ENCODE peak calls at places on chromosomes 1 and 21, in six cellular contexts. One of them, this sample, is unnamed.

GRCh38 chr1:207346562-207346912 is 25.1 kb downstream of the CD55 start:
- DNase-seq in lung: no peak
- DNase-seq in AG04450: no peak
- DNase-seq in dorsolateral prefrontal cortex: no peak
- DNase-seq in breast epithelium: no peak
- DNase-seq in AG10803: peak
- DNase-seq in this sample: no peak

GRCh38 chr1:231629132-231629531 is 2.5 kb downstream of the DISC1 start:
- DNase-seq in lung: no peak
- DNase-seq in AG04450: no peak
- DNase-seq in dorsolateral prefrontal cortex: no peak
- DNase-seq in breast epithelium: no peak
- DNase-seq in AG10803: no peak
- DNase-seq in this sample: no peak

GRCh38 chr1:14441302-14441741 is 157.2 kb upstream of the KAZN start:
- DNase-seq in lung: peak
- DNase-seq in AG04450: peak
- DNase-seq in dorsolateral prefrontal cortex: no peak
- DNase-seq in breast epithelium: no peak
- DNase-seq in AG10803: peak
- DNase-seq in this sample: no peak

GRCh38 chr1:198278922-198279321 is 122.1 kb downstream of the NEK7 start:
- DNase-seq in lung: no peak
- DNase-seq in AG04450: no peak
- DNase-seq in dorsolateral prefrontal cortex: no peak
- DNase-seq in breast epithelium: no peak
- DNase-seq in AG10803: no peak
- DNase-seq in this sample: no peak

GRCh38 chr1:47682786-47683350 is 245.0 kb downstream of the FOXD2 start:
- DNase-seq in lung: peak
- DNase-seq in AG04450: no peak
- DNase-seq in dorsolateral prefrontal cortex: no peak
- DNase-seq in breast epithelium: no peak
- DNase-seq in AG10803: no peak
- DNase-seq in this sample: no peak

GRCh38 chr1:1112237-1112985 is 3.5 kb downstream of the C1orf159 start:
- DNase-seq in lung: no peak
- DNase-seq in AG04450: no peak
- DNase-seq in dorsolateral prefrontal cortex: no peak
- DNase-seq in breast epithelium: peak
- DNase-seq in AG10803: no peak
- DNase-seq in this sample: no peak

GRCh38 chr1:54384921-54385726 is 21.1 kb downstream of the SSBP3 start:
- DNase-seq in lung: no peak
- DNase-seq in AG04450: peak
- DNase-seq in dorsolateral prefrontal cortex: no peak
- DNase-seq in breast epithelium: no peak
- DNase-seq in AG10803: peak
- DNase-seq in this sample: no peak

GRCh38 chr1:220420700-220421099 is 107.2 kb upstream of the MARK1 start:
- DNase-seq in lung: no peak
- DNase-seq in AG04450: no peak
- DNase-seq in dorsolateral prefrontal cortex: no peak
- DNase-seq in breast epithelium: no peak
- DNase-seq in AG10803: no peak
- DNase-seq in this sample: no peak

GRCh38 chr21:27535188-27535587 is 568.3 kb upstream of the ADAMTS5 start:
- DNase-seq in lung: no peak
- DNase-seq in AG04450: no peak
- DNase-seq in dorsolateral prefrontal cortex: no peak
- DNase-seq in breast epithelium: no peak
- DNase-seq in AG10803: no peak
- DNase-seq in this sample: no peak

GRCh38 chr1:51289676-51290488 is 40.5 kb downstream of the TTC39A start:
- DNase-seq in lung: no peak
- DNase-seq in AG04450: no peak
- DNase-seq in dorsolateral prefrontal cortex: no peak
- DNase-seq in breast epithelium: no peak
- DNase-seq in AG10803: no peak
- DNase-seq in this sample: no peak

GRCh38 chr1:179166663-179167417 is 62.6 kb downstream of the ABL2 start:
- DNase-seq in lung: no peak
- DNase-seq in AG04450: no peak
- DNase-seq in dorsolateral prefrontal cortex: no peak
- DNase-seq in breast epithelium: no peak
- DNase-seq in AG10803: peak
- DNase-seq in this sample: no peak

GRCh38 chr1:232428781-232429530 is 201.0 kb downstream of the SIPA1L2 start:
- DNase-seq in lung: no peak
- DNase-seq in AG04450: peak
- DNase-seq in dorsolateral prefrontal cortex: no peak
- DNase-seq in breast epithelium: no peak
- DNase-seq in AG10803: peak
- DNase-seq in this sample: no peak

GRCh38 chr1:30420519-30421050 is 302.8 kb downstream of the MATN1 start:
- DNase-seq in lung: peak
- DNase-seq in AG04450: no peak
- DNase-seq in dorsolateral prefrontal cortex: no peak
- DNase-seq in breast epithelium: peak
- DNase-seq in AG10803: no peak
- DNase-seq in this sample: no peak

GRCh38 chr21:42609806-42610205 is 43.6 kb upstream of the PDE9A start:
- DNase-seq in lung: no peak
- DNase-seq in AG04450: no peak
- DNase-seq in dorsolateral prefrontal cortex: no peak
- DNase-seq in breast epithelium: peak
- DNase-seq in AG10803: no peak
- DNase-seq in this sample: no peak

GRCh38 chr1:202825748-202826147 is 15.0 kb downstream of the PCAT6 start:
- DNase-seq in lung: no peak
- DNase-seq in AG04450: no peak
- DNase-seq in dorsolateral prefrontal cortex: no peak
- DNase-seq in breast epithelium: no peak
- DNase-seq in AG10803: no peak
- DNase-seq in this sample: no peak

GRCh38 chr1:107858323-107858722 is 106.7 kb downstream of the VAV3 start:
- DNase-seq in lung: no peak
- DNase-seq in AG04450: no peak
- DNase-seq in dorsolateral prefrontal cortex: no peak
- DNase-seq in breast epithelium: no peak
- DNase-seq in AG10803: no peak
- DNase-seq in this sample: no peak

GRCh38 chr21:27571706-27572105 is 604.8 kb upstream of the ADAMTS5 start:
- DNase-seq in lung: no peak
- DNase-seq in AG04450: peak
- DNase-seq in dorsolateral prefrontal cortex: no peak
- DNase-seq in breast epithelium: no peak
- DNase-seq in AG10803: peak
- DNase-seq in this sample: no peak

GRCh38 chr1:207649204-207649753 is 4.3 kb downstream of the CR1L start:
- DNase-seq in lung: no peak
- DNase-seq in AG04450: no peak
- DNase-seq in dorsolateral prefrontal cortex: no peak
- DNase-seq in breast epithelium: no peak
- DNase-seq in AG10803: no peak
- DNase-seq in this sample: no peak

GRCh38 chr1:231636157-231636556 is 9.6 kb downstream of the DISC1 start:
- DNase-seq in lung: no peak
- DNase-seq in AG04450: no peak
- DNase-seq in dorsolateral prefrontal cortex: peak
- DNase-seq in breast epithelium: no peak
- DNase-seq in AG10803: peak
- DNase-seq in this sample: no peak

GRCh38 chr1:15485534-15486091 is 9.7 kb downstream of the CELA2B start:
- DNase-seq in lung: no peak
- DNase-seq in AG04450: no peak
- DNase-seq in dorsolateral prefrontal cortex: no peak
- DNase-seq in breast epithelium: no peak
- DNase-seq in AG10803: no peak
- DNase-seq in this sample: no peak

GRCh38 chr1:29651684-29652665 is 415.7 kb downstream of the PTPRU start:
- DNase-seq in lung: no peak
- DNase-seq in AG04450: no peak
- DNase-seq in dorsolateral prefrontal cortex: no peak
- DNase-seq in breast epithelium: no peak
- DNase-seq in AG10803: no peak
- DNase-seq in this sample: no peak

GRCh38 chr1:160400284-160400645 is at the start of gene VANGL2:
- DNase-seq in lung: no peak
- DNase-seq in AG04450: no peak
- DNase-seq in dorsolateral prefrontal cortex: peak
- DNase-seq in breast epithelium: peak
- DNase-seq in AG10803: no peak
- DNase-seq in this sample: peak

GRCh38 chr1:218413179-218413578 is 68.0 kb downstream of the TGFB2 start:
- DNase-seq in lung: no peak
- DNase-seq in AG04450: no peak
- DNase-seq in dorsolateral prefrontal cortex: no peak
- DNase-seq in breast epithelium: no peak
- DNase-seq in AG10803: no peak
- DNase-seq in this sample: no peak

GRCh38 chr1:29875557-29876028 is 639.3 kb downstream of the PTPRU start:
- DNase-seq in lung: no peak
- DNase-seq in AG04450: no peak
- DNase-seq in dorsolateral prefrontal cortex: no peak
- DNase-seq in breast epithelium: peak
- DNase-seq in AG10803: no peak
- DNase-seq in this sample: no peak

DNA sequence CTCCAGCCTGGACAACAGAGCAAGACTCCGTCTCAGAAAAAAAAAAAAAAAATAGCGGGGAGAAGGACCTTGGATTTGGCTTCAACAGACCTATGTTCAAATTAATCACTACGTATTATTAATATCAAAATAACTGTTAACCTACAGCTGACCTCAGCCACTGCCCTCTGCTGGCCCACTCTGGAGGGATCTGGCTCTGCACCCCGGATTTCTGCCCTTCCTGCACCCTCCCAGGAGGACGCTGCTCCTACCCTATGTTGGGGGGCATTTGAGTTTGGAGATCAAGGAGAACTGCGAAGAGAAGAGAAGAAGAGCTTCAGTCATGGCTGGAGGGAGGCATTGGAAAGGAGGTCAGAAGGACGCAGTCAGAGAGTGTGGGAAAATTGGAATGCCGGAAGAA is 96.7 kb downstream of the PSMG1 start:
- DNase-seq in lung: no peak
- DNase-seq in AG04450: no peak
- DNase-seq in dorsolateral prefrontal cortex: no peak
- DNase-seq in breast epithelium: no peak
- DNase-seq in AG10803: no peak
- DNase-seq in this sample: no peak
- TF ChIP-seq CTCF in lung: no peak
- TF ChIP-seq CTCF in AG04450: no peak
- TF ChIP-seq CTCF in dorsolateral prefrontal cortex: no peak
- TF ChIP-seq CTCF in breast epithelium: no peak
- TF ChIP-seq CTCF in AG10803: peak
- TF ChIP-seq CTCF in this sample: no peak

GRCh38 chr1:111334169-111334568 is 43.5 kb downstream of the CHIA start:
- DNase-seq in lung: no peak
- DNase-seq in AG04450: peak
- DNase-seq in dorsolateral prefrontal cortex: no peak
- DNase-seq in breast epithelium: no peak
- DNase-seq in AG10803: peak
- DNase-seq in this sample: no peak
- TF ChIP-seq CTCF in lung: peak
- TF ChIP-seq CTCF in AG04450: peak
- TF ChIP-seq CTCF in dorsolateral prefrontal cortex: peak
- TF ChIP-seq CTCF in breast epithelium: peak
- TF ChIP-seq CTCF in AG10803: peak
- TF ChIP-seq CTCF in this sample: peak

DNA sequence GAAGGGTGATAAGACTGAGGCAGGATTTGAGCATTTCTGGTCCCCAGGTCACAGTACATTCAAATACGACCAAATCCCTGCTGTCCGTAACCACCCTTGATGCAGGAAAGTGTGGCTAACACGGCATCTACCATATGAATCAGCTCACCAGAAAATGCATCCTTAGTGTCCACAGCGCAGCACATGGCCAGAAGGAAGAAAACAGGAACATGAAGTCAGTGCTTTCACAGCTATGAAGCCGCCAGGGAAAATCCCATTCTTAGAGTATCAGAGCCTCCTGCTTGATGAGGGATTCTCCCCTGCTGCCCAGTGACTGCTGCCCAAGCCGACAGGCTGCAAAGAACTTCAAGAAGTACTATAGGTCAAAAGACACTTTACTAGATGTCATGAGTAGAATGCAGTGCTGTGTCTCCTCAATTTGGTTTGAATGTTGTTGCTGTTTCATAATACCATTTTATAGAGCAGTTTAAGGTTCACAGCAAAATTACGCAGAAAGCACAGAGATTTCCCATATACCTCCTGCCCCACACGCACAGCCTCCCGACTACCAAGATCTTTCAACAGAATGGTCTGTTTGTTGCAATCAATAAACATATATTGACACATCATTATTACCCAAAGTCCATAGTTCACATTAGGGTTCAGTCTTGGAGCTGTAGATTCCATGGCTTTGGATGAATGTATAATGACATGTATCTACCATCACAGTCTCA is 14.5 kb downstream of the TIAM1 start:
- DNase-seq in lung: no peak
- DNase-seq in AG04450: no peak
- DNase-seq in dorsolateral prefrontal cortex: no peak
- DNase-seq in breast epithelium: no peak
- DNase-seq in AG10803: no peak
- DNase-seq in this sample: no peak
- TF ChIP-seq CTCF in lung: no peak
- TF ChIP-seq CTCF in AG04450: no peak
- TF ChIP-seq CTCF in dorsolateral prefrontal cortex: no peak
- TF ChIP-seq CTCF in breast epithelium: no peak
- TF ChIP-seq CTCF in AG10803: no peak
- TF ChIP-seq CTCF in this sample: no peak

DNA sequence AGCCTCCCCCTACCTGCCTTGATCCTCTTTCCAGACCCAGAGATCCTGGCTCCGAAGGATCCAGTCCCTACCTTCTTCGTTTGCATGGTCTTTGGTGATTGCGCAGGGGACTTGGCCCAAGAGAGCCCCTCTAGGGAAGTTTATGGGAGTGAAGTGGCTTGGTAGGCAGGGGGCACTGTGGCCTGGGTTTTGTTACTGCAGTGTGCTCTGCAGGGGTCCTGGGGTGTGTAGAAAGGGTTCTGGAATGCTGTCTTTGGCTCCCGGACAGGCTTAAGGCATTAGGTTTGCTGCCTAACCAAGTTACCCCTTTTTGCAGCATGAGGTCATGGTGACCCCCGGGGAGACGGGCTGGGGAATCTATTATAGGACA is 3.8 kb downstream of the ATP8B2 start:
- DNase-seq in lung: no peak
- DNase-seq in AG04450: no peak
- DNase-seq in dorsolateral prefrontal cortex: no peak
- DNase-seq in breast epithelium: no peak
- DNase-seq in AG10803: peak
- DNase-seq in this sample: no peak
- TF ChIP-seq CTCF in lung: no peak
- TF ChIP-seq CTCF in AG04450: peak
- TF ChIP-seq CTCF in dorsolateral prefrontal cortex: no peak
- TF ChIP-seq CTCF in breast epithelium: no peak
- TF ChIP-seq CTCF in AG10803: peak
- TF ChIP-seq CTCF in this sample: peak

DNA sequence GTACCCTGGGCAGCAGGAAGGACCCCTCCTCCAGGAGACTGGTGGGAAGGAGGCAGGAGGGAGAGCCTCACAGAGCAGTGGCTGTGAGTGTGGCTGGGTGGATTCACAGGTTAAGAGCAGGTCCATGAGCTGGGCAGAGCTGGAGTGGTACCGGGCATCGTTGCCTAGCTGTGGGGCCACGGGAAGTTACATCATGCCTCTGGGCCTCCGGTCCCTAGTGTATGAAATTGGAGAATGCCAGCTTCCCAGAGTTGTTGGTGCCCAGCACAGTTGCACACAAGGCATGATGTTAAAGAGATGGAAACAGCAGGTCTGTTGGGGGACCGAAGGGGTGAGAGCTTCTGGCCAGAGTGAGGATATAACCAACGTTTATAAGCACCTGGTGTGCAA is 18.5 kb downstream of the FOXO6 start:
- DNase-seq in lung: no peak
- DNase-seq in AG04450: no peak
- DNase-seq in dorsolateral prefrontal cortex: no peak
- DNase-seq in breast epithelium: no peak
- DNase-seq in AG10803: no peak
- DNase-seq in this sample: no peak
- TF ChIP-seq CTCF in lung: no peak
- TF ChIP-seq CTCF in AG04450: no peak
- TF ChIP-seq CTCF in dorsolateral prefrontal cortex: no peak
- TF ChIP-seq CTCF in breast epithelium: no peak
- TF ChIP-seq CTCF in AG10803: no peak
- TF ChIP-seq CTCF in this sample: no peak

This sample was measured in D721Med.